ENCODE peak calls at places on chromosomes 16 and 17, in four cellular contexts. Y is iPS DF 6.9, X is HAP-1, M is psoas muscle. O is an unnamed sample. For H3K36me3, the result is how much of the 10 kb centered on the place peaks cover.

GRCh38 chr17:8192070-8192815 is 2.3 kb upstream of the BORCS6 start:
- DNase-seq in X (peak), Y (peak), M (peak), O (no peak)

GRCh38 chr17:4232168-4232813 is 31.5 kb downstream of the ANKFY1 start:
- DNase-seq in X (no peak), M (no peak), Y (no peak), O (no peak)

GRCh38 chr16:73213761-73214480 is 166.0 kb upstream of the ZFHX3 start:
- DNase-seq in M (no peak), Y (no peak), X (no peak), O (no peak)

GRCh38 chr17:10512856-10513255 is 5.5 kb downstream of the MYH1 start:
- DNase-seq in M (no peak), Y (no peak), X (no peak), O (no peak)

GRCh38 chr16:57795431-57795878 is 6.8 kb downstream of the KIFC3 start:
- DNase-seq in Y (no peak), M (peak), X (peak), O (no peak)

GRCh38 chr17:4204190-4204589 is 59.6 kb downstream of the ANKFY1 start:
- DNase-seq in Y (no peak), M (no peak), X (no peak), O (no peak)

GRCh38 chr16:73173396-73173795 is 125.5 kb upstream of the ZFHX3 start:
- DNase-seq in Y (no peak), X (no peak), M (no peak), O (no peak)

GRCh38 chr17:55577687-55578086 is 66.4 kb upstream of the SMIM36 start:
- DNase-seq in M (no peak), Y (no peak), X (peak), O (no peak)

GRCh38 chr16:6926762-6927161 is 405.9 kb upstream of the RBFOX1 start:
- DNase-seq in X (no peak), Y (no peak), M (no peak), O (no peak)

GRCh38 chr17:34736611-34737010 is 157.2 kb downstream of the TMEM132E start:
- DNase-seq in X (no peak), Y (no peak), M (no peak), O (no peak)

GRCh38 chr16:55292491-55292890 is 31.5 kb upstream of the IRX6 start:
- DNase-seq in M (no peak), X (no peak), Y (no peak), O (no peak)

GRCh38 chr17:64615025-64615677 is 47.0 kb downstream of the SMURF2 start:
- DNase-seq in Y (no peak), X (no peak), M (no peak), O (no peak)

GRCh38 chr17:81115219-81115618 is 50.1 kb upstream of the PVALEF start:
- DNase-seq in M (no peak), Y (no peak), X (no peak), O (no peak)

GRCh38 chr17:67460097-67460496 is 83.0 kb downstream of the PITPNC1 start:
- DNase-seq in Y (no peak), M (no peak), X (no peak), O (no peak)

GRCh38 chr17:59699786-59700185 is 7.4 kb downstream of the PTRH2 start:
- DNase-seq in X (no peak), M (no peak), Y (no peak), O (no peak)
- H3K36me3 ChIP-seq in X (half or more), M (under half), Y (under half), O (half or more)

DNA sequence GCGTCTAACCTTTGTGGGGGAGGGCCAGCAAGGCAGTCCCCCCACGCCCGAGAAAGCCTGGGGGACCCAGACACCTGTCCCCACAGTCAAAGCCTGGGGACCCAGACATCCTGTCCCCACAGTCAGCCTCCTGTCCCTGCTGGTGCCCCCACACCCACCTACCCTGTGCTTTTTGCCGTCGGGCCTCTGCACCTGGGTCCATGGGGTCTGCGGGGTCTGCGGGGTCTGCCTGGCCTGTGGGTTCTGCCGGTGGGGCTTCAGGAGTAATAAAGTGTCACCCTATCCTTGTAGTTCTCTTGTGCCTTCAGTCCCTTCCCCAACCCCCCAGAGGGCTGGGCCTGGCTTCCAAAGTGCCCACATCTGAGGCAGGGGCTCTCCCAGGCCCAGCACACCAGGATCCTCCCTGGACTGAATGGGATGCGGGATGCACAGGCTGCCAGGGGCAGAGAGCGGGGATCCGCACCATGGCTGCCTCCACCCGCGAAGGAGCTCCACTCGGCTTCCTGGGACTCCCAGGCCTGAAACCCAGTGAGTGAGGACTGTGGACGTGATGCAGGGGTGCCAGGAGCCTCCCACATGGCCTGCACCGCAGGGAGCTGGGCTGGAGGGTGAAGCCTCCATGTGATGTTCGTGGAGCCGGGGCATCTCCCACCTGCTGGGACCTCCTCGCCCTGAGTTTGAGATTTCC is 16.3 kb upstream of the DPEP1 start:
- DNase-seq in X (no peak), M (no peak), Y (no peak), O (no peak)
- H3K4me3 ChIP-seq in X (no peak), M (no peak), Y (no peak), O (no peak)

GRCh38 chr17:5419356-5419958 is at the start of gene NUP88:
- DNase-seq in Y (peak), M (peak), X (peak), O (peak)

GRCh38 chr17:5419959-5420653 is at the start of gene RPAIN:
- DNase-seq in Y (peak), X (peak), M (peak), O (no peak)

GRCh38 chr17:5422505-5422904 is 2.5 kb downstream of the RPAIN start:
- DNase-seq in Y (no peak), X (no peak), M (no peak), O (no peak)

GRCh38 chr17:5416886-5417285 is 2.6 kb downstream of the NUP88 start:
- DNase-seq in M (no peak), Y (no peak), X (no peak), O (no peak)

DNA sequence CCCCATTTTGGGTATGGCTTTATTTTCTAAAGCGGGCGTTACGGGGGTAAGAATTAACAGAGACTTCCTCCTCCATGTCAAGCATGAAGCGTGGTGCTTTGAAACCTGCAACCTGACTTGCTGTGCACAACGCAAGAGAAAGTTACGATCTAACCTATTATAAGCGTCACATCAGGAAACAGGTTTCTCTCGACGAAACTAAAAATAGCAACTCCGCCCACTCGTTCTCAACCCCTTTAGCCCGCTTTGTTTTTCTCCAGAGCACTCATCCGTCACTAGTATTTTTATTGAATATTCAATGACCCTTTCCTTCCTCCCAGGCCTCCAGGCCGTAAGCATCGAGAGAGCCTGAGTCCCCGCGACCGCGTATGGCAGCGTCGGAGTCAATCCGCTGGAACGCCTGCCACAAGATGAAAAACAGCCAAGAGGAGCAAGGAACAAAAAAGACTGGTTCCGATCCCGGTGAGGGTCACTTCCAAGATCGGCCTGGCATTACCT is 555 bp downstream of the NUP88 start:
- DNase-seq in Y (no peak), M (no peak), X (no peak), O (no peak)
- H3K36me3 ChIP-seq in Y (under half), M (under half), X (half or more), O (half or more)

DNA sequence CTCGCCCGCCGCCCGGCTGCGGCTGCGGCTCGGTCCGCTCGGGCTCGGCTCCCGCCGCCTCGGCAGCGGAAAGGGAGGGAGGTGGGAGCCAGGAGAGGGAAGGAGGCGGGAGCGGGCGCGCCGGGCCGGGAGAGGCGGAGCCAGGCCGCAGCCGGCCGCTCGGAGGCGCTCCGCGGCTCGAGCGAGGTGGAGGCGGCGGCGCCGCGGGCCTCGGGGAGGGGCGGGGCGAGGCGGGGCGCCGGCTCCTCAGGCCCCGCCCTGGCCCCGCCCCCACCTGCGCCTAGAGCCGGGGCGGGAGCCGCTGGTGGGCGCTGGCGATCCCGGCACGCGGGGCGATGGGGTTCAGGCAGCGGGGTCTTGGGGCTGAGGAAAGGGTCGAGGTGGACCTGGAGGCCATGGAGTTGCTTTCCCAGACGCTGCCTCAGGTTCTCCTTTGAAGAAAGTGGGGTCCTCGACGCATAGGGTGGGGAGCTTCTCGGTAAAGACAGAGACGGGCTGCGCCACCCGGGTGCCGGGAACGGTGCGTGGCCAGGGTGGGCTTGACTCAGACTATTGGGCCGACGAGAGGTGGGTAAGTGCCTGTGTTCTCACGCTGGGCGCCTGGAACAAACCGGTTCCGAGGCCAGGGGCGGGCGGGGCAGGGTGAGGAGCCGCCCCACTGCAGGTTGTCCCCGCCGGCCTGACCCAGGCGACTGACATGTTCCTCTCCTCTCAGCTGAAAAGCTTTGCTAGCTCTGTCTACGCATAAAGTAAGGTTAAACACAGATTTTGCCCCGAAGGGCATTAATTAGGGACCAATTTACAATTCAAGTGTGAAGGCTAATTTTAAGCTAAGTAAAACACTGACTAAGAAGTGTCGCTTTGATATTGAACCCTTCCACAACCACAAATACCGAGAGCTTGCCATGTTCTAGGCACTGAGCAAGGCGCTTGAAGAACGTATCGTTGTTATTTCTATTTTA is at the start of gene CMTM4:
- DNase-seq in X (peak), Y (no peak), M (peak), O (no peak)
- H3K4me3 ChIP-seq in X (peak), Y (peak), M (peak), O (peak)

DNA sequence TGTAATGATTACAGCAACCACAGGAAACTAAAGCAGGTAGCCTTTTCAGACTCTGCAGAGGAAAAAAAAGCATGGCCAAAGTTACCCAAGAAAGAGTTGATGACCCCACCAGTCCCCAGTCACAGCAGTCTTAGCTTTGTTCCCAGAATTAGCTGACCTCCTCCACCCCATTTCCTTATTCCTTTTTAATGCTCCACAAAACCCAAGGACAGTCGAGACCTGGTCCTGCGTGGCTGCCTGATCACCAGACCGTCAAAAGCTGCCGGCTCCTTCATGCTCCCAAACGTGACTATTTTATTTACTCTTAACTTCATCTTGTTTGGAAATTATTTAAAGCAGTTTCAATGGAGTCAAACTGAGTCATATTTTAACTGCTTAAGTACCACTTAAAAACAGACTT is 28.7 kb upstream of the MED9 start:
- DNase-seq in X (no peak), Y (no peak), M (no peak), O (no peak)
- H3K36me3 ChIP-seq in X (under half), Y (under half), M (under half), O (under half)

GRCh38 chr16:2954647-2955381 is 9.3 kb upstream of the KREMEN2 start:
- DNase-seq in X (no peak), Y (no peak), M (no peak), O (no peak)
- H3K4me3 ChIP-seq in X (no peak), Y (no peak), M (no peak), O (no peak)

GRCh38 chr17:11981862-11982261 is 15.4 kb downstream of the ZNF18 start:
- DNase-seq in Y (no peak), X (no peak), M (no peak), O (no peak)

GRCh38 chr17:11979795-11980194 is 17.5 kb downstream of the ZNF18 start:
- DNase-seq in X (no peak), Y (no peak), M (no peak), O (no peak)

GRCh38 chr17:11986179-11986938 is 10.9 kb downstream of the ZNF18 start:
- DNase-seq in X (no peak), Y (no peak), M (peak), O (no peak)

GRCh38 chr17:11980813-11981212 is 16.5 kb downstream of the ZNF18 start:
- DNase-seq in Y (no peak), X (no peak), M (no peak), O (no peak)
- H3K36me3 ChIP-seq in Y (under half), X (under half), M (under half), O (under half)

GRCh38 chr17:17384291-17384615 is 81.1 kb downstream of the NT5M start:
- DNase-seq in X (no peak), M (no peak), Y (no peak), O (no peak)
- H3K4me3 ChIP-seq in X (no peak), M (no peak), Y (no peak), O (no peak)

GRCh38 chr16:72108353-72109102 is 14.9 kb downstream of the DHX38 start:
- DNase-seq in X (no peak), Y (no peak), M (no peak), O (no peak)
- H3K36me3 ChIP-seq in X (half or more), Y (half or more), M (under half), O (under half)

DNA sequence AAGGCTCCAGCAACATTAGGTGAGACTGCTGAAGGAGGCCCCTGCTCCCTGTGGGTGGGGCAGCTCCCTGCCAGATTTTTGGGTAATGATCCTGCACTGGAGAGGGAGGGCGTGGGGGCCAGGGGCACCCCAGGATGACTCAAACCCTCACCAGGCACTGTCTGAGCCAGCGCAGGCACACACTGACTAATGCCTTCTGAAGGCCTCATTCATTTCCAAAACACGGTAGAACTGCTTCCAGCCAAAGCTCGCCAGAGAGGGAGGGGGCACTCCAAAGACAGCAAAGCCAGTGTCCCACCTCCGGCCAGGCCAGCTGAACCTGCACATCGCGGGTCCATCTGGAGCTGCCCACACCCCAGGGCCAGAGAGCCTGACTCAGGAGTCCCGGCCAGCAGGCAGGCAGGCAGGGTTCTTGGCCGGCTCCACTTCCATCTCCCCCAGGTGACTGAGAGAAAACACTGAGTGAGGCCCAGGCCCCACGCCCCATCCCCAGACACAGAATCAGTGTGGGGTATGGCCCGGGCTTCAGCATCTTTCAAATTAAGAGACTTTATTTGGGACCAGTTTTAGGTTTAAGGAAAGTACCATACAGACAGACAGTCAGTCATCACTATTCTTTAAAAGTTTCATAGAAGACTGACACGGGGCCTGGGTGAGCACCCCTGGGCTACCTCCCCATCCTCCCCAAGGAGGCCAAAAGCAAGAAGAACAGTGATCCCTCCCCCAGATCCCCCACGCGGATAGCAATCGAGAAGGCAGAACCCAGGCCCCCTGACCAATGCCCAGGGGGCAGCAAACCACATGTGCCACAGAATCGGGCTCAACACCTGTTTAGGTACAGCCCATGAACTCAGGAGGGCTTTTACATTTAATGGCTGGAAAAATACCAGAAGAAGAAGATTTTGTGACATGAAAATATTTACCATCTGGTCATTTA is 2.3 kb downstream of the PIEZO1 start:
- DNase-seq in M (no peak), Y (no peak), X (no peak), O (no peak)
- H3K4me3 ChIP-seq in M (peak), Y (no peak), X (peak), O (peak)

O was measured in SK-N-MC.